ENCODE peak calls at places on chromosomes 1 and 21, in eight cellular contexts. T is BE2C; B is tibial nerve; P is activated naive CD4-positive, alpha-beta T cell treated with Interleukin-2 at 50 U/mL for 16 hours; Z is psoas muscle; N is RWPE1; J is Right ventricle myocardium superior; U is left ventricle myocardium inferior. C is an unnamed sample.

GRCh38 chr1:17439250-17440073 is at the start of gene RCC2:
- DNase-seq in P (peak), N (peak), B (peak), Z (peak), T (peak), U (peak), J (peak), C (no peak)

GRCh38 chr1:48552420-48552819 is 80.4 kb upstream of the SPATA6 start:
- DNase-seq in Z (no peak), T (peak), N (no peak), U (no peak), P (no peak), B (no peak), J (no peak), C (no peak)

GRCh38 chr1:6498576-6499111 is 7.2 kb upstream of the PLEKHG5 start:
- DNase-seq in P (no peak), N (no peak), J (no peak), U (no peak), B (no peak), Z (no peak), T (no peak), C (no peak)

GRCh38 chr1:15722836-15723542 is 13.1 kb upstream of the SLC25A34 start:
- DNase-seq in P (no peak), B (no peak), U (no peak), J (no peak), Z (no peak), T (no peak), N (no peak), C (no peak)

GRCh38 chr21:24868117-24868516 is 739.2 kb downstream of the MRPL39 start:
- DNase-seq in P (no peak), B (no peak), N (no peak), Z (no peak), U (no peak), T (no peak), J (no peak), C (no peak)

GRCh38 chr1:241518447-241519307 is 878 bp downstream of the FH start:
- DNase-seq in J (no peak), P (peak), Z (no peak), U (no peak), T (no peak), B (no peak), N (peak), C (no peak)

GRCh38 chr21:34227386-34227852 is 136.4 kb upstream of the KCNE2 start:
- DNase-seq in Z (no peak), B (no peak), T (no peak), U (no peak), J (no peak), P (no peak), N (no peak), C (no peak)

GRCh38 chr1:157193702-157194391 is 55.7 kb upstream of the ETV3 start:
- DNase-seq in B (peak), N (peak), T (peak), P (peak), U (peak), Z (peak), J (peak), C (no peak)

GRCh38 chr1:171433451-171433850 is 51.9 kb upstream of the PRRC2C start:
- DNase-seq in J (no peak), U (no peak), T (no peak), P (no peak), B (no peak), N (peak), Z (no peak), C (no peak)

GRCh38 chr1:13913396-13913795 is 213.4 kb downstream of the PRDM2 start:
- DNase-seq in Z (no peak), J (no peak), T (no peak), B (no peak), P (no peak), U (no peak), N (no peak), C (no peak)

GRCh38 chr1:72845342-72845741 is 563.0 kb upstream of the NEGR1 start:
- DNase-seq in U (no peak), Z (no peak), B (no peak), P (no peak), J (no peak), T (no peak), N (no peak), C (no peak)

GRCh38 chr1:202010042-202011015 is at the start of gene ELF3:
- DNase-seq in T (no peak), Z (no peak), U (no peak), P (no peak), J (peak), B (no peak), N (peak), C (peak)

GRCh38 chr1:50697440-50698421 is 262.3 kb downstream of the FAF1 start:
- DNase-seq in U (no peak), Z (no peak), N (no peak), J (no peak), P (no peak), B (no peak), T (no peak), C (no peak)

GRCh38 chr1:30523055-30524020 is 200.0 kb downstream of the MATN1 start:
- DNase-seq in J (peak), Z (peak), N (peak), B (no peak), U (peak), T (no peak), P (no peak), C (no peak)

GRCh38 chr1:223010552-223011229 is 132.4 kb downstream of the TLR5 start:
- DNase-seq in N (no peak), P (no peak), U (no peak), Z (no peak), B (no peak), J (no peak), T (no peak), C (no peak)

GRCh38 chr1:202802998-202803932 is 5.0 kb downstream of the KDM5B start:
- DNase-seq in N (peak), P (no peak), Z (no peak), T (no peak), U (no peak), J (no peak), B (no peak), C (no peak)

GRCh38 chr1:189152685-189153084 is 1325.0 kb downstream of the BRINP3 start:
- DNase-seq in T (no peak), J (no peak), B (no peak), U (no peak), N (no peak), P (no peak), Z (no peak), C (no peak)

GRCh38 chr1:178133291-178133989 is 39.5 kb downstream of the RASAL2 start:
- DNase-seq in U (no peak), Z (no peak), T (no peak), B (no peak), P (no peak), J (no peak), N (no peak), C (no peak)

GRCh38 chr1:169259816-169260215 is 107.8 kb downstream of the NME7 start:
- DNase-seq in N (no peak), T (no peak), B (no peak), Z (no peak), J (no peak), U (no peak), P (no peak), C (no peak)

GRCh38 chr1:199545780-199546179 is 481.7 kb upstream of the NR5A2 start:
- DNase-seq in Z (no peak), P (no peak), T (peak), N (peak), J (no peak), U (no peak), B (no peak), C (no peak)

GRCh38 chr1:220353229-220354012 is 81.2 kb upstream of the RAB3GAP2 start:
- DNase-seq in U (no peak), B (no peak), T (no peak), P (no peak), J (no peak), Z (no peak), N (no peak), C (no peak)